ENCODE peak calls at places on chromosomes 13 and 19, in seven cellular contexts. One of them, this sample, is unnamed.

GRCh38 chr19:11881151-11881800 is 6.3 kb upstream of the ZNF69 start:
- DNase-seq in neuronal stem cell: peak
- DNase-seq in mesenchymal stem cell: peak
- DNase-seq in IMR-90: peak
- DNase-seq in mesendoderm: peak
- DNase-seq in H9: peak
- DNase-seq in trophoblast cell: peak
- DNase-seq in this sample: peak

GRCh38 chr19:16897572-16898056 is 8.8 kb downstream of the F2RL3 start:
- DNase-seq in neuronal stem cell: no peak
- DNase-seq in mesenchymal stem cell: peak
- DNase-seq in IMR-90: no peak
- DNase-seq in mesendoderm: no peak
- DNase-seq in H9: no peak
- DNase-seq in trophoblast cell: peak
- DNase-seq in this sample: no peak

GRCh38 chr19:39915848-39916215 is 18.6 kb downstream of the FCGBP start:
- DNase-seq in neuronal stem cell: no peak
- DNase-seq in mesenchymal stem cell: no peak
- DNase-seq in IMR-90: no peak
- DNase-seq in mesendoderm: no peak
- DNase-seq in H9: no peak
- DNase-seq in trophoblast cell: no peak
- DNase-seq in this sample: no peak

GRCh38 chr19:12676384-12676792 is 5.3 kb downstream of the DHPS start:
- DNase-seq in neuronal stem cell: peak
- DNase-seq in mesenchymal stem cell: peak
- DNase-seq in IMR-90: peak
- DNase-seq in mesendoderm: peak
- DNase-seq in H9: peak
- DNase-seq in trophoblast cell: peak
- DNase-seq in this sample: no peak

GRCh38 chr13:24087611-24088235 is 72.8 kb upstream of the SPATA13 start:
- DNase-seq in neuronal stem cell: no peak
- DNase-seq in mesenchymal stem cell: no peak
- DNase-seq in IMR-90: no peak
- DNase-seq in mesendoderm: no peak
- DNase-seq in H9: no peak
- DNase-seq in trophoblast cell: no peak
- DNase-seq in this sample: no peak

GRCh38 chr13:21749410-21749809 is 78.5 kb downstream of the FGF9 start:
- DNase-seq in neuronal stem cell: no peak
- DNase-seq in mesenchymal stem cell: peak
- DNase-seq in IMR-90: peak
- DNase-seq in mesendoderm: no peak
- DNase-seq in H9: no peak
- DNase-seq in trophoblast cell: no peak
- DNase-seq in this sample: no peak

GRCh38 chr13:27487776-27488175 is 37.4 kb upstream of the MTIF3 start:
- DNase-seq in neuronal stem cell: no peak
- DNase-seq in mesenchymal stem cell: no peak
- DNase-seq in IMR-90: no peak
- DNase-seq in mesendoderm: no peak
- DNase-seq in H9: no peak
- DNase-seq in trophoblast cell: no peak
- DNase-seq in this sample: no peak

GRCh38 chr19:43784251-43784980 is 3.6 kb upstream of the KCNN4 start:
- DNase-seq in neuronal stem cell: no peak
- DNase-seq in mesenchymal stem cell: peak
- DNase-seq in IMR-90: peak
- DNase-seq in mesendoderm: peak
- DNase-seq in H9: peak
- DNase-seq in trophoblast cell: peak
- DNase-seq in this sample: no peak

GRCh38 chr13:26953273-26953672 is 192.7 kb upstream of the GPR12 start:
- DNase-seq in neuronal stem cell: no peak
- DNase-seq in mesenchymal stem cell: no peak
- DNase-seq in IMR-90: no peak
- DNase-seq in mesendoderm: no peak
- DNase-seq in H9: no peak
- DNase-seq in trophoblast cell: no peak
- DNase-seq in this sample: no peak

GRCh38 chr13:52459668-52460067 is 4.4 kb downstream of the CKAP2 start:
- DNase-seq in neuronal stem cell: no peak
- DNase-seq in mesenchymal stem cell: peak
- DNase-seq in IMR-90: peak
- DNase-seq in mesendoderm: no peak
- DNase-seq in H9: no peak
- DNase-seq in trophoblast cell: no peak
- DNase-seq in this sample: no peak

GRCh38 chr13:79913141-79913827 is 427.6 kb downstream of the SPRY2 start:
- DNase-seq in neuronal stem cell: no peak
- DNase-seq in mesenchymal stem cell: no peak
- DNase-seq in IMR-90: no peak
- DNase-seq in mesendoderm: no peak
- DNase-seq in H9: no peak
- DNase-seq in trophoblast cell: no peak
- DNase-seq in this sample: no peak

GRCh38 chr13:27353166-27353583 is 71.2 kb upstream of the GTF3A start:
- DNase-seq in neuronal stem cell: no peak
- DNase-seq in mesenchymal stem cell: peak
- DNase-seq in IMR-90: peak
- DNase-seq in mesendoderm: no peak
- DNase-seq in H9: no peak
- DNase-seq in trophoblast cell: no peak
- DNase-seq in this sample: no peak

DNA sequence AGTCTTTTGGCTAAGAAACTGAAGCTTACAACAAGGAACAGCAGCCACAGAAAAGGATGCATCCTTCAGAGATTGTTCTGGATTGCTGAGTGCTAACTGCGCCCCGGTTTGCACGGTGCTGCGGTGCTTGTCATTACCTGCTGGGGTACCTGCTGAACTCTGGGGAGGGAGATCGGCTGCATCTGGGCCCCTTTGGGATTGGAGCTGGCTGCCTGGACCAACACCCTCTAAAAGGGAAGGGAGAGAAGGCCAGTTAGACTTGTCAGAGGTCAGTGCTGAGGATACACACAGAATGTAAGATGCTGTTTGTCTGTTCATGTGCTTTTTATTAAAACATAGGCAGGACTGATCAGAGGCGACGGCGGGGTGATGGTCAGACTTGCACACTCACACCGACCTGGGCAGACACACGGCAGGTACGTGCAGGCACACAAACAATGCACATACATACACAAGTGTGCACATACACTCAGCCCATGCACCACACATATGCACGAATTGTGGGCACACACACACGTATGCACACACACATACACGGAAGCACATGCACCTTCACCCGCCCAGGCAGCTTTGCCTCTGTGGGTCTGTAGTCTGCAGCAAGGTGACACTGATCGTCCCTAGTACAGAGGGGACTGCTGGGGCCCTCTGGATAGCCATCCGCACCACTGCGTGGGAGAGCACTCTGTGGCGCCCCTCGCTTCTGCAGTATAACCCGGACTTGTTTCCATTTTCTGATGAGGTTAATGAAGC is 66.1 kb downstream of the RFX2 start:
- DNase-seq in neuronal stem cell: no peak
- DNase-seq in mesenchymal stem cell: no peak
- DNase-seq in IMR-90: no peak
- DNase-seq in mesendoderm: no peak
- DNase-seq in H9: no peak
- DNase-seq in trophoblast cell: no peak
- DNase-seq in this sample: peak
- H3K18ac ChIP-seq in neuronal stem cell: peak
- H3K18ac ChIP-seq in mesenchymal stem cell: no peak
- H3K18ac ChIP-seq in IMR-90: no peak
- H3K18ac ChIP-seq in mesendoderm: no peak
- H3K18ac ChIP-seq in H9: no peak
- H3K18ac ChIP-seq in trophoblast cell: no peak
- H3K18ac ChIP-seq in this sample: no peak

DNA sequence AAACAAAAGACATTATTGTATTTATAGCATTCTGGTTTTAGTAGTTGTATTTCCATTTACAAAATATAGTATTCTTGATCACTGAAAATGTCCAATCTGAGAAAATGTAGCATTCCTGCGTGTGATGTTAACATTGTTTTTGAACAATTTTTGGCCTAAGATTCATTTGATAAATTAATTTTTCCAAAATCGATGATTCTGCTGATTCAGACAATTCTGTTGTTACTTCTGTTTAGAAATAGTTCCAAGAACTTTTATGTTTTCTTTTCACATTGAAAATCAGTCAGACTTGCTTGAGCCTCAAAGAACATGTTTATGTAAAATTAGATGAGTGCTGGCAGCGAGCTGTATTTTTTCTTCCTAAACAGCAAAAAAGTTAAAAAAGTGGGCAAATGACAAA is 804.5 kb upstream of the MIR17HG start:
- DNase-seq in neuronal stem cell: no peak
- DNase-seq in mesenchymal stem cell: no peak
- DNase-seq in IMR-90: no peak
- DNase-seq in mesendoderm: no peak
- DNase-seq in H9: no peak
- DNase-seq in trophoblast cell: no peak
- DNase-seq in this sample: no peak
- H3K18ac ChIP-seq in neuronal stem cell: no peak
- H3K18ac ChIP-seq in mesenchymal stem cell: no peak
- H3K18ac ChIP-seq in IMR-90: no peak
- H3K18ac ChIP-seq in mesendoderm: no peak
- H3K18ac ChIP-seq in H9: no peak
- H3K18ac ChIP-seq in trophoblast cell: no peak
- H3K18ac ChIP-seq in this sample: no peak

GRCh38 chr19:3458595-3459284 is 21.6 kb downstream of the SMIM24 start:
- DNase-seq in neuronal stem cell: no peak
- DNase-seq in mesenchymal stem cell: peak
- DNase-seq in IMR-90: peak
- DNase-seq in mesendoderm: peak
- DNase-seq in H9: peak
- DNase-seq in trophoblast cell: no peak
- DNase-seq in this sample: no peak

GRCh38 chr19:3456925-3457530 is 23.3 kb downstream of the SMIM24 start:
- DNase-seq in neuronal stem cell: no peak
- DNase-seq in mesenchymal stem cell: no peak
- DNase-seq in IMR-90: no peak
- DNase-seq in mesendoderm: no peak
- DNase-seq in H9: no peak
- DNase-seq in trophoblast cell: no peak
- DNase-seq in this sample: no peak

GRCh38 chr19:3455960-3456601 is 24.2 kb downstream of the SMIM24 start:
- DNase-seq in neuronal stem cell: no peak
- DNase-seq in mesenchymal stem cell: no peak
- DNase-seq in IMR-90: no peak
- DNase-seq in mesendoderm: no peak
- DNase-seq in H9: no peak
- DNase-seq in trophoblast cell: no peak
- DNase-seq in this sample: no peak

GRCh38 chr19:3458229-3458555 is 22.1 kb downstream of the SMIM24 start:
- DNase-seq in neuronal stem cell: no peak
- DNase-seq in mesenchymal stem cell: peak
- DNase-seq in IMR-90: no peak
- DNase-seq in mesendoderm: peak
- DNase-seq in H9: no peak
- DNase-seq in trophoblast cell: no peak
- DNase-seq in this sample: no peak

DNA sequence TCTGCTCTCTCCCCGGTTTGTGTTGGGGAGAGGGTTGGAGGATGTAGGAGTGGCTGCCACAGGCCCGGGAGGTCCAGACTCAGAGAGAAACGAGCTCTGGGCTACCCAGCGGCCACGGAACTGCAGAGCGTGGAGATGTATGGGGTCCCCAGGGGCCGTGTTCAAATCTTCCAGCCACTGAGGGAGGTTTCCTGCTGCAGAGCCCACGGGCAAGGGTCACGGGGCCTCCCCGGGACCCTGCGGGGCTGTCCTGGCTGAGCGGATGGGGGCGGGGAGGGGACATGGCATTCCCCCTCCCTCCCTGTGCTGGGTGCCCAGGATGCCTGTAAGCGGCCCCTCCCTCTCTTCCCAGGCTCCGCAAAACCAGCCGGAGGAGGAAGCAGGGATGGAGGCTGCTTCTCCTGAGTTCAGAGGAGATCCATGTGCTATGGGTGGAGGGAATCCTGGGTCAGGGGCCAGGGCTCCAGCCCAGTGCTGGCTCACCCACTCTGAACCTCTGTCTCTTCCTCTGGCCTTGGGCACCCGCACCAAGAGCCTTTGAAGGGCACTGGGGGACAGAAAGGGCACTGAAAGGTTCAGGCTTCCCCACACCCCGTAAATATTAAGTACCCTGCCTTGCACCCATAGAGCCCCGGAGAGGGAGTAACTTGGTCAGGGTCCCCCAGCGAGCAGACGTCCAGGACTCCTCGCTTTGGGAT is 22.6 kb downstream of the SMIM24 start:
- DNase-seq in neuronal stem cell: no peak
- DNase-seq in mesenchymal stem cell: peak
- DNase-seq in IMR-90: no peak
- DNase-seq in mesendoderm: peak
- DNase-seq in H9: no peak
- DNase-seq in trophoblast cell: no peak
- DNase-seq in this sample: no peak
- H3K18ac ChIP-seq in neuronal stem cell: peak
- H3K18ac ChIP-seq in mesenchymal stem cell: peak
- H3K18ac ChIP-seq in IMR-90: no peak
- H3K18ac ChIP-seq in mesendoderm: peak
- H3K18ac ChIP-seq in H9: no peak
- H3K18ac ChIP-seq in trophoblast cell: no peak
- H3K18ac ChIP-seq in this sample: no peak

DNA sequence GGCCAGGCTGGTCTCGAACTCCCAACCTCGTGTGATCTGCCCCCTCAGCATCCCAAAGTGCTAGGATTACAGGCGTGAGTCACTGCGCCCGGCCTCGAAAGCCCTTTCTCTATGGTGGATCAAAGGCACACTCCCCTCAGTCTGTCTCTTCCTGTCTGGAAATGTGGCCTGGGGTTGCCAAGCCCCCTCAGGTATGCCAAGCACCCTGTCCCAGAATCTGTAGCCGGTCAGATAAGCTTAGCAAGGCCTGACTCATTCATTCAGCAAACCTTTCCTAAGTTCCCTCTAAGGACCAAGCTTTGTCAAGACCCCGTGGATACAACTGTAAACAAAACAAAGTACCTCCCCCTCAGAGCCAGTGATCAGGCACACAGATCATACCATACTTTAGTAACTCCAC is 14.1 kb downstream of the NUCB1 start:
- DNase-seq in neuronal stem cell: no peak
- DNase-seq in mesenchymal stem cell: no peak
- DNase-seq in IMR-90: no peak
- DNase-seq in mesendoderm: peak
- DNase-seq in H9: no peak
- DNase-seq in trophoblast cell: peak
- DNase-seq in this sample: no peak
- H3K18ac ChIP-seq in neuronal stem cell: no peak
- H3K18ac ChIP-seq in mesenchymal stem cell: no peak
- H3K18ac ChIP-seq in IMR-90: no peak
- H3K18ac ChIP-seq in mesendoderm: no peak
- H3K18ac ChIP-seq in H9: no peak
- H3K18ac ChIP-seq in trophoblast cell: no peak
- H3K18ac ChIP-seq in this sample: no peak

GRCh38 chr19:38624822-38625221 is 5.8 kb downstream of the EIF3K start:
- DNase-seq in neuronal stem cell: no peak
- DNase-seq in mesenchymal stem cell: no peak
- DNase-seq in IMR-90: no peak
- DNase-seq in mesendoderm: no peak
- DNase-seq in H9: no peak
- DNase-seq in trophoblast cell: no peak
- DNase-seq in this sample: no peak
- H3K18ac ChIP-seq in neuronal stem cell: no peak
- H3K18ac ChIP-seq in mesenchymal stem cell: no peak
- H3K18ac ChIP-seq in IMR-90: no peak
- H3K18ac ChIP-seq in mesendoderm: no peak
- H3K18ac ChIP-seq in H9: no peak
- H3K18ac ChIP-seq in trophoblast cell: no peak
- H3K18ac ChIP-seq in this sample: no peak

This sample was measured in H1.